ENCODE peak calls at places on chromosomes 7 and 10, in five cellular contexts. One of them, this sample, is unnamed.

GRCh38 chr7:151727579-151728285 is 149.2 kb downstream of the PRKAG2 start:
- DNase-seq in activated CD4-positive, CD25-positive, alpha-beta regulatory T cell treated with anti-CD3 and anti-CD28 coated beads, Interleukin-2, amount 50 U/mL, for 72 hours: peak; percentile 39
- DNase-seq in activated naive CD8-positive, alpha-beta T cell treated with anti-CD3 and anti-CD28 coated beads for 36 hours: peak; percentile 77
- DNase-seq in fibroblast of lung: peak; percentile 97
- DNase-seq in natural killer cell: no peak
- DNase-seq in this sample: peak; percentile 97

GRCh38 chr7:68691261-68692216 is 906.7 kb upstream of the AUTS2 start:
- DNase-seq in activated CD4-positive, CD25-positive, alpha-beta regulatory T cell treated with anti-CD3 and anti-CD28 coated beads, Interleukin-2, amount 50 U/mL, for 72 hours: no peak
- DNase-seq in activated naive CD8-positive, alpha-beta T cell treated with anti-CD3 and anti-CD28 coated beads for 36 hours: no peak
- DNase-seq in fibroblast of lung: peak; percentile 97
- DNase-seq in natural killer cell: no peak
- DNase-seq in this sample: peak; percentile 70

GRCh38 chr10:63365976-63366765 is 99.6 kb downstream of the JMJD1C start:
- DNase-seq in activated CD4-positive, CD25-positive, alpha-beta regulatory T cell treated with anti-CD3 and anti-CD28 coated beads, Interleukin-2, amount 50 U/mL, for 72 hours: no peak
- DNase-seq in activated naive CD8-positive, alpha-beta T cell treated with anti-CD3 and anti-CD28 coated beads for 36 hours: no peak
- DNase-seq in fibroblast of lung: peak; percentile 68
- DNase-seq in natural killer cell: no peak
- DNase-seq in this sample: no peak

GRCh38 chr10:122286872-122287271 is 15.8 kb downstream of the BTBD16 start:
- DNase-seq in activated CD4-positive, CD25-positive, alpha-beta regulatory T cell treated with anti-CD3 and anti-CD28 coated beads, Interleukin-2, amount 50 U/mL, for 72 hours: no peak
- DNase-seq in activated naive CD8-positive, alpha-beta T cell treated with anti-CD3 and anti-CD28 coated beads for 36 hours: no peak
- DNase-seq in fibroblast of lung: peak; percentile 86
- DNase-seq in natural killer cell: no peak
- DNase-seq in this sample: peak; percentile 79

GRCh38 chr10:3548702-3549101 is 236.3 kb downstream of the KLF6 start:
- DNase-seq in activated CD4-positive, CD25-positive, alpha-beta regulatory T cell treated with anti-CD3 and anti-CD28 coated beads, Interleukin-2, amount 50 U/mL, for 72 hours: no peak
- DNase-seq in activated naive CD8-positive, alpha-beta T cell treated with anti-CD3 and anti-CD28 coated beads for 36 hours: no peak
- DNase-seq in fibroblast of lung: peak; percentile 47
- DNase-seq in natural killer cell: no peak
- DNase-seq in this sample: peak; percentile 20

GRCh38 chr7:47536705-47537611 is 45.0 kb downstream of the TNS3 start:
- DNase-seq in activated CD4-positive, CD25-positive, alpha-beta regulatory T cell treated with anti-CD3 and anti-CD28 coated beads, Interleukin-2, amount 50 U/mL, for 72 hours: no peak
- DNase-seq in activated naive CD8-positive, alpha-beta T cell treated with anti-CD3 and anti-CD28 coated beads for 36 hours: no peak
- DNase-seq in fibroblast of lung: peak; percentile 85
- DNase-seq in natural killer cell: no peak
- DNase-seq in this sample: peak; percentile 78

GRCh38 chr10:45581497-45582385 is 90.8 kb downstream of the ZFAND4 start:
- DNase-seq in activated CD4-positive, CD25-positive, alpha-beta regulatory T cell treated with anti-CD3 and anti-CD28 coated beads, Interleukin-2, amount 50 U/mL, for 72 hours: no peak
- DNase-seq in activated naive CD8-positive, alpha-beta T cell treated with anti-CD3 and anti-CD28 coated beads for 36 hours: no peak
- DNase-seq in fibroblast of lung: peak; percentile 23
- DNase-seq in natural killer cell: no peak
- DNase-seq in this sample: no peak

GRCh38 chr7:34497153-34497777 is 160.8 kb upstream of the NPSR1 start:
- DNase-seq in activated CD4-positive, CD25-positive, alpha-beta regulatory T cell treated with anti-CD3 and anti-CD28 coated beads, Interleukin-2, amount 50 U/mL, for 72 hours: no peak
- DNase-seq in activated naive CD8-positive, alpha-beta T cell treated with anti-CD3 and anti-CD28 coated beads for 36 hours: no peak
- DNase-seq in fibroblast of lung: no peak
- DNase-seq in natural killer cell: no peak
- DNase-seq in this sample: no peak

GRCh38 chr7:33886100-33886623 is 19.2 kb upstream of the BMPER start:
- DNase-seq in activated CD4-positive, CD25-positive, alpha-beta regulatory T cell treated with anti-CD3 and anti-CD28 coated beads, Interleukin-2, amount 50 U/mL, for 72 hours: no peak
- DNase-seq in activated naive CD8-positive, alpha-beta T cell treated with anti-CD3 and anti-CD28 coated beads for 36 hours: no peak
- DNase-seq in fibroblast of lung: no peak
- DNase-seq in natural killer cell: no peak
- DNase-seq in this sample: peak; percentile 45

GRCh38 chr7:46089281-46089680 is 168.2 kb upstream of the IGFBP3 start:
- DNase-seq in activated CD4-positive, CD25-positive, alpha-beta regulatory T cell treated with anti-CD3 and anti-CD28 coated beads, Interleukin-2, amount 50 U/mL, for 72 hours: no peak
- DNase-seq in activated naive CD8-positive, alpha-beta T cell treated with anti-CD3 and anti-CD28 coated beads for 36 hours: no peak
- DNase-seq in fibroblast of lung: peak; percentile 54
- DNase-seq in natural killer cell: no peak
- DNase-seq in this sample: no peak

GRCh38 chr7:74477188-74477587 is 23.5 kb downstream of the GTF2IRD1 start:
- DNase-seq in activated CD4-positive, CD25-positive, alpha-beta regulatory T cell treated with anti-CD3 and anti-CD28 coated beads, Interleukin-2, amount 50 U/mL, for 72 hours: no peak
- DNase-seq in activated naive CD8-positive, alpha-beta T cell treated with anti-CD3 and anti-CD28 coated beads for 36 hours: no peak
- DNase-seq in fibroblast of lung: no peak
- DNase-seq in natural killer cell: no peak
- DNase-seq in this sample: no peak

GRCh38 chr7:1384113-1384415 is 75.2 kb downstream of the MICALL2 start:
- DNase-seq in activated CD4-positive, CD25-positive, alpha-beta regulatory T cell treated with anti-CD3 and anti-CD28 coated beads, Interleukin-2, amount 50 U/mL, for 72 hours: no peak
- DNase-seq in activated naive CD8-positive, alpha-beta T cell treated with anti-CD3 and anti-CD28 coated beads for 36 hours: no peak
- DNase-seq in fibroblast of lung: no peak
- DNase-seq in natural killer cell: no peak
- DNase-seq in this sample: no peak

GRCh38 chr7:77326131-77326530 is 90.0 kb downstream of the GSAP start:
- DNase-seq in activated CD4-positive, CD25-positive, alpha-beta regulatory T cell treated with anti-CD3 and anti-CD28 coated beads, Interleukin-2, amount 50 U/mL, for 72 hours: no peak
- DNase-seq in activated naive CD8-positive, alpha-beta T cell treated with anti-CD3 and anti-CD28 coated beads for 36 hours: no peak
- DNase-seq in fibroblast of lung: no peak
- DNase-seq in natural killer cell: no peak
- DNase-seq in this sample: no peak

GRCh38 chr7:105846404-105846803 is 30.0 kb downstream of the ATXN7L1 start:
- DNase-seq in activated CD4-positive, CD25-positive, alpha-beta regulatory T cell treated with anti-CD3 and anti-CD28 coated beads, Interleukin-2, amount 50 U/mL, for 72 hours: no peak
- DNase-seq in activated naive CD8-positive, alpha-beta T cell treated with anti-CD3 and anti-CD28 coated beads for 36 hours: no peak
- DNase-seq in fibroblast of lung: no peak
- DNase-seq in natural killer cell: no peak
- DNase-seq in this sample: no peak

GRCh38 chr7:75624134-75624832 is 114.5 kb downstream of the HIP1 start:
- DNase-seq in activated CD4-positive, CD25-positive, alpha-beta regulatory T cell treated with anti-CD3 and anti-CD28 coated beads, Interleukin-2, amount 50 U/mL, for 72 hours: no peak
- DNase-seq in activated naive CD8-positive, alpha-beta T cell treated with anti-CD3 and anti-CD28 coated beads for 36 hours: no peak
- DNase-seq in fibroblast of lung: peak; percentile 34
- DNase-seq in natural killer cell: no peak
- DNase-seq in this sample: peak; percentile 89

GRCh38 chr10:104297697-104298660 is 29.0 kb downstream of the GSTO2 start:
- DNase-seq in activated CD4-positive, CD25-positive, alpha-beta regulatory T cell treated with anti-CD3 and anti-CD28 coated beads, Interleukin-2, amount 50 U/mL, for 72 hours: no peak
- DNase-seq in activated naive CD8-positive, alpha-beta T cell treated with anti-CD3 and anti-CD28 coated beads for 36 hours: peak; percentile 35
- DNase-seq in fibroblast of lung: peak; percentile 92
- DNase-seq in natural killer cell: no peak
- DNase-seq in this sample: no peak

GRCh38 chr7:98038731-98039130 is 48.7 kb upstream of the OCM2 start:
- DNase-seq in activated CD4-positive, CD25-positive, alpha-beta regulatory T cell treated with anti-CD3 and anti-CD28 coated beads, Interleukin-2, amount 50 U/mL, for 72 hours: no peak
- DNase-seq in activated naive CD8-positive, alpha-beta T cell treated with anti-CD3 and anti-CD28 coated beads for 36 hours: no peak
- DNase-seq in fibroblast of lung: no peak
- DNase-seq in natural killer cell: no peak
- DNase-seq in this sample: no peak

GRCh38 chr7:46713868-46714596 is 793.0 kb upstream of the IGFBP3 start:
- DNase-seq in activated CD4-positive, CD25-positive, alpha-beta regulatory T cell treated with anti-CD3 and anti-CD28 coated beads, Interleukin-2, amount 50 U/mL, for 72 hours: no peak
- DNase-seq in activated naive CD8-positive, alpha-beta T cell treated with anti-CD3 and anti-CD28 coated beads for 36 hours: no peak
- DNase-seq in fibroblast of lung: no peak
- DNase-seq in natural killer cell: no peak
- DNase-seq in this sample: peak; percentile 50

GRCh38 chr10:43361532-43362190 is 9.8 kb upstream of the FXYD4 start:
- DNase-seq in activated CD4-positive, CD25-positive, alpha-beta regulatory T cell treated with anti-CD3 and anti-CD28 coated beads, Interleukin-2, amount 50 U/mL, for 72 hours: no peak
- DNase-seq in activated naive CD8-positive, alpha-beta T cell treated with anti-CD3 and anti-CD28 coated beads for 36 hours: peak; percentile 55
- DNase-seq in fibroblast of lung: no peak
- DNase-seq in natural killer cell: no peak
- DNase-seq in this sample: no peak

GRCh38 chr7:74300951-74301350 is 11.7 kb downstream of the CLIP2 start:
- DNase-seq in activated CD4-positive, CD25-positive, alpha-beta regulatory T cell treated with anti-CD3 and anti-CD28 coated beads, Interleukin-2, amount 50 U/mL, for 72 hours: no peak
- DNase-seq in activated naive CD8-positive, alpha-beta T cell treated with anti-CD3 and anti-CD28 coated beads for 36 hours: no peak
- DNase-seq in fibroblast of lung: no peak
- DNase-seq in natural killer cell: no peak
- DNase-seq in this sample: no peak

GRCh38 chr10:86661161-86662025 is 6.9 kb upstream of the LDB3 start:
- DNase-seq in activated CD4-positive, CD25-positive, alpha-beta regulatory T cell treated with anti-CD3 and anti-CD28 coated beads, Interleukin-2, amount 50 U/mL, for 72 hours: no peak
- DNase-seq in activated naive CD8-positive, alpha-beta T cell treated with anti-CD3 and anti-CD28 coated beads for 36 hours: no peak
- DNase-seq in fibroblast of lung: peak; percentile 26
- DNase-seq in natural killer cell: no peak
- DNase-seq in this sample: no peak

GRCh38 chr7:20542594-20542993 is 72.9 kb upstream of the ABCB5 start:
- DNase-seq in activated CD4-positive, CD25-positive, alpha-beta regulatory T cell treated with anti-CD3 and anti-CD28 coated beads, Interleukin-2, amount 50 U/mL, for 72 hours: no peak
- DNase-seq in activated naive CD8-positive, alpha-beta T cell treated with anti-CD3 and anti-CD28 coated beads for 36 hours: no peak
- DNase-seq in fibroblast of lung: peak; percentile 40
- DNase-seq in natural killer cell: no peak
- DNase-seq in this sample: no peak

GRCh38 chr7:158447206-158448171 is 140.1 kb downstream of the PTPRN2 start:
- DNase-seq in activated CD4-positive, CD25-positive, alpha-beta regulatory T cell treated with anti-CD3 and anti-CD28 coated beads, Interleukin-2, amount 50 U/mL, for 72 hours: no peak
- DNase-seq in activated naive CD8-positive, alpha-beta T cell treated with anti-CD3 and anti-CD28 coated beads for 36 hours: no peak
- DNase-seq in fibroblast of lung: no peak
- DNase-seq in natural killer cell: no peak
- DNase-seq in this sample: no peak

GRCh38 chr7:867001-867405 is 9.4 kb upstream of the GET4 start:
- DNase-seq in activated CD4-positive, CD25-positive, alpha-beta regulatory T cell treated with anti-CD3 and anti-CD28 coated beads, Interleukin-2, amount 50 U/mL, for 72 hours: no peak
- DNase-seq in activated naive CD8-positive, alpha-beta T cell treated with anti-CD3 and anti-CD28 coated beads for 36 hours: no peak
- DNase-seq in fibroblast of lung: peak; percentile 62
- DNase-seq in natural killer cell: no peak
- DNase-seq in this sample: no peak

GRCh38 chr10:47112612-47113011 is 187.4 kb upstream of the GDF10 start:
- DNase-seq in activated CD4-positive, CD25-positive, alpha-beta regulatory T cell treated with anti-CD3 and anti-CD28 coated beads, Interleukin-2, amount 50 U/mL, for 72 hours: no peak
- DNase-seq in activated naive CD8-positive, alpha-beta T cell treated with anti-CD3 and anti-CD28 coated beads for 36 hours: no peak
- DNase-seq in fibroblast of lung: no peak
- DNase-seq in natural killer cell: no peak
- DNase-seq in this sample: no peak

GRCh38 chr7:131071786-131072504 is 255.7 kb upstream of the MKLN1 start:
- DNase-seq in activated CD4-positive, CD25-positive, alpha-beta regulatory T cell treated with anti-CD3 and anti-CD28 coated beads, Interleukin-2, amount 50 U/mL, for 72 hours: no peak
- DNase-seq in activated naive CD8-positive, alpha-beta T cell treated with anti-CD3 and anti-CD28 coated beads for 36 hours: no peak
- DNase-seq in fibroblast of lung: peak; percentile 90
- DNase-seq in natural killer cell: no peak
- DNase-seq in this sample: peak; percentile 57

GRCh38 chr10:90245623-90246022 is 544.2 kb downstream of the KIF20B start:
- DNase-seq in activated CD4-positive, CD25-positive, alpha-beta regulatory T cell treated with anti-CD3 and anti-CD28 coated beads, Interleukin-2, amount 50 U/mL, for 72 hours: no peak
- DNase-seq in activated naive CD8-positive, alpha-beta T cell treated with anti-CD3 and anti-CD28 coated beads for 36 hours: no peak
- DNase-seq in fibroblast of lung: peak; percentile 55
- DNase-seq in natural killer cell: no peak
- DNase-seq in this sample: peak; percentile 8

GRCh38 chr10:119370046-119370770 is 162.8 kb downstream of the GRK5 start:
- DNase-seq in activated CD4-positive, CD25-positive, alpha-beta regulatory T cell treated with anti-CD3 and anti-CD28 coated beads, Interleukin-2, amount 50 U/mL, for 72 hours: no peak
- DNase-seq in activated naive CD8-positive, alpha-beta T cell treated with anti-CD3 and anti-CD28 coated beads for 36 hours: no peak
- DNase-seq in fibroblast of lung: peak; percentile 69
- DNase-seq in natural killer cell: peak; percentile 39
- DNase-seq in this sample: peak; percentile 65

GRCh38 chr10:90642136-90642535 is 215.7 kb downstream of the HTR7 start:
- DNase-seq in activated CD4-positive, CD25-positive, alpha-beta regulatory T cell treated with anti-CD3 and anti-CD28 coated beads, Interleukin-2, amount 50 U/mL, for 72 hours: no peak
- DNase-seq in activated naive CD8-positive, alpha-beta T cell treated with anti-CD3 and anti-CD28 coated beads for 36 hours: no peak
- DNase-seq in fibroblast of lung: peak; percentile 77
- DNase-seq in natural killer cell: no peak
- DNase-seq in this sample: peak; percentile 86

GRCh38 chr10:48523212-48523819 is 81.6 kb downstream of the ARHGAP22 start:
- DNase-seq in activated CD4-positive, CD25-positive, alpha-beta regulatory T cell treated with anti-CD3 and anti-CD28 coated beads, Interleukin-2, amount 50 U/mL, for 72 hours: no peak
- DNase-seq in activated naive CD8-positive, alpha-beta T cell treated with anti-CD3 and anti-CD28 coated beads for 36 hours: no peak
- DNase-seq in fibroblast of lung: peak; percentile 98
- DNase-seq in natural killer cell: no peak
- DNase-seq in this sample: peak; percentile 75

GRCh38 chr7:129825005-129825553 is 127.7 kb downstream of the UBE2H start:
- DNase-seq in activated CD4-positive, CD25-positive, alpha-beta regulatory T cell treated with anti-CD3 and anti-CD28 coated beads, Interleukin-2, amount 50 U/mL, for 72 hours: no peak
- DNase-seq in activated naive CD8-positive, alpha-beta T cell treated with anti-CD3 and anti-CD28 coated beads for 36 hours: peak; percentile 65
- DNase-seq in fibroblast of lung: peak; percentile 52
- DNase-seq in natural killer cell: no peak
- DNase-seq in this sample: peak; percentile 54

GRCh38 chr10:133185916-133186315 is 25.9 kb downstream of the KNDC1 start:
- DNase-seq in activated CD4-positive, CD25-positive, alpha-beta regulatory T cell treated with anti-CD3 and anti-CD28 coated beads, Interleukin-2, amount 50 U/mL, for 72 hours: no peak
- DNase-seq in activated naive CD8-positive, alpha-beta T cell treated with anti-CD3 and anti-CD28 coated beads for 36 hours: no peak
- DNase-seq in fibroblast of lung: no peak
- DNase-seq in natural killer cell: no peak
- DNase-seq in this sample: no peak

GRCh38 chr7:44060948-44061644 is 4.3 kb downstream of the PGAM2 start:
- DNase-seq in activated CD4-positive, CD25-positive, alpha-beta regulatory T cell treated with anti-CD3 and anti-CD28 coated beads, Interleukin-2, amount 50 U/mL, for 72 hours: no peak
- DNase-seq in activated naive CD8-positive, alpha-beta T cell treated with anti-CD3 and anti-CD28 coated beads for 36 hours: no peak
- DNase-seq in fibroblast of lung: no peak
- DNase-seq in natural killer cell: no peak
- DNase-seq in this sample: no peak

GRCh38 chr7:98170944-98171343 is 40.3 kb upstream of the BHLHA15 start:
- DNase-seq in activated CD4-positive, CD25-positive, alpha-beta regulatory T cell treated with anti-CD3 and anti-CD28 coated beads, Interleukin-2, amount 50 U/mL, for 72 hours: no peak
- DNase-seq in activated naive CD8-positive, alpha-beta T cell treated with anti-CD3 and anti-CD28 coated beads for 36 hours: no peak
- DNase-seq in fibroblast of lung: no peak
- DNase-seq in natural killer cell: no peak
- DNase-seq in this sample: no peak

GRCh38 chr7:147245274-147245673 is 1128.7 kb downstream of the CNTNAP2 start:
- DNase-seq in activated CD4-positive, CD25-positive, alpha-beta regulatory T cell treated with anti-CD3 and anti-CD28 coated beads, Interleukin-2, amount 50 U/mL, for 72 hours: no peak
- DNase-seq in activated naive CD8-positive, alpha-beta T cell treated with anti-CD3 and anti-CD28 coated beads for 36 hours: peak; percentile 2
- DNase-seq in fibroblast of lung: no peak
- DNase-seq in natural killer cell: no peak
- DNase-seq in this sample: peak; percentile 6

GRCh38 chr10:32938554-32939061 is 19.4 kb downstream of the ITGB1 start:
- DNase-seq in activated CD4-positive, CD25-positive, alpha-beta regulatory T cell treated with anti-CD3 and anti-CD28 coated beads, Interleukin-2, amount 50 U/mL, for 72 hours: no peak
- DNase-seq in activated naive CD8-positive, alpha-beta T cell treated with anti-CD3 and anti-CD28 coated beads for 36 hours: no peak
- DNase-seq in fibroblast of lung: no peak
- DNase-seq in natural killer cell: no peak
- DNase-seq in this sample: peak; percentile 62